ENCODE peak calls at places on chromosomes 13 and 19, in four cellular contexts. N, O, H and K are unnamed samples.
A peak's percentile ranks its signal among the peaks of the same experiment; 100 is the strongest.

GRCh38 chr13:32530841-32531253 is 7.7 kb downstream of the N4BP2L2 start:
- DNase-seq in N (peak; percentile 27), O (no peak), H (peak; percentile 54), K (peak; percentile 7)

GRCh38 chr13:100129605-100130004 is 40.7 kb downstream of the PCCA start:
- DNase-seq in N (no peak), O (no peak), H (no peak), K (no peak)

GRCh38 chr13:87093399-87093798 is 577.8 kb upstream of the SLITRK5 start:
- DNase-seq in N (no peak), O (no peak), H (no peak), K (no peak)

GRCh38 chr19:46900341-46900740 is 39.5 kb downstream of the ARHGAP35 start:
- DNase-seq in N (no peak), O (no peak), H (no peak), K (no peak)

GRCh38 chr19:28103916-28104315 is 1109.0 kb downstream of the UQCRFS1 start:
- DNase-seq in N (no peak), O (no peak), H (no peak), K (no peak)

GRCh38 chr19:33905937-33906577 is 109.4 kb downstream of the KCTD15 start:
- DNase-seq in N (no peak), O (peak; percentile 55), H (peak; percentile 3), K (peak; percentile 25)

GRCh38 chr19:1237754-1238372 is at the start of gene CBARP:
- DNase-seq in N (no peak), O (peak; percentile 74), H (no peak), K (no peak)

GRCh38 chr19:33252418-33252962 is 26.8 kb upstream of the SLC7A10 start:
- DNase-seq in N (no peak), O (no peak), H (no peak), K (no peak)

GRCh38 chr19:48196933-48197665 is 26.6 kb downstream of the ZSWIM9 start:
- DNase-seq in N (no peak), O (no peak), H (no peak), K (no peak)

GRCh38 chr13:96766311-96766710 is 228.0 kb downstream of the OXGR1 start:
- DNase-seq in N (no peak), O (no peak), H (no peak), K (no peak)

GRCh38 chr13:32086791-32087441 is 55.3 kb downstream of the FRY start:
- DNase-seq in N (no peak), O (no peak), H (no peak), K (no peak)